ENCODE peak calls at places on chromosomes 11 and 22, in ten cellular contexts. A, G, S, U, H, V, Y, F, E and D are unnamed samples.

GRCh38 chr11:117528061-117528780 is 200.6 kb downstream of the CEP164 start:
- DNase-seq in E (no peak), U (no peak), G (no peak), A (no peak), S (no peak), Y (no peak), H (no peak), V (no peak), F (no peak), D (no peak)

GRCh38 chr11:95567685-95568084 is 221.9 kb downstream of the FAM76B start:
- DNase-seq in F (no peak), S (no peak), E (no peak), G (no peak), V (no peak), U (no peak), Y (peak; percentile 81), A (no peak), H (no peak), D (no peak)

GRCh38 chr11:58829736-58830135 is 14.8 kb downstream of the GLYATL2 start:
- DNase-seq in A (no peak), Y (peak; percentile 67), G (no peak), F (no peak), S (no peak), V (no peak), U (no peak), H (no peak), E (no peak), D (no peak)

GRCh38 chr11:88402192-88402715 is 64.7 kb upstream of the CTSC start:
- DNase-seq in V (no peak), G (no peak), F (no peak), S (no peak), A (no peak), E (no peak), Y (peak; percentile 89), H (no peak), U (no peak), D (no peak)

GRCh38 chr22:22684605-22685561 is 40.5 kb downstream of the GGTLC2 start:
- DNase-seq in H (peak; percentile 23), F (peak; percentile 67), U (no peak), V (no peak), E (no peak), S (peak; percentile 53), Y (peak; percentile 76), A (no peak), G (no peak), D (no peak)

GRCh38 chr11:2196970-2197770 is 25.6 kb upstream of the TH start:
- DNase-seq in Y (peak; percentile 46), A (peak; percentile 92), H (peak; percentile 76), G (peak; percentile 78), U (peak; percentile 57), V (peak; percentile 41), E (peak; percentile 79), S (peak; percentile 65), F (peak; percentile 82), D (peak; percentile 87)

GRCh38 chr11:32586576-32587190 is 3.1 kb downstream of the EIF3M start:
- DNase-seq in U (no peak), F (no peak), S (no peak), G (no peak), Y (no peak), A (no peak), V (no peak), E (no peak), H (no peak), D (no peak)

GRCh38 chr11:44014968-44015623 is 32.7 kb upstream of the ACCSL start:
- DNase-seq in H (peak; percentile 10), A (no peak), G (no peak), S (no peak), U (no peak), Y (peak; percentile 65), V (no peak), F (no peak), E (no peak), D (no peak)

GRCh38 chr11:27761356-27761755 is 61.1 kb upstream of the BDNF start:
- DNase-seq in H (no peak), V (no peak), G (no peak), Y (no peak), A (no peak), S (no peak), U (no peak), E (no peak), F (no peak), D (no peak)

GRCh38 chr22:25749420-25750169 is 7.6 kb downstream of the MYO18B start:
- DNase-seq in H (no peak), U (no peak), V (no peak), G (no peak), F (peak; percentile 67), A (no peak), S (no peak), E (no peak), Y (no peak), D (no peak)

GRCh38 chr11:71249301-71249700 is 3.1 kb downstream of the SHANK2 start:
- DNase-seq in S (no peak), Y (no peak), V (no peak), H (no peak), F (no peak), U (no peak), E (no peak), G (no peak), A (no peak), D (no peak)

GRCh38 chr11:117045196-117045595 is 53.0 kb downstream of the SIK3 start:
- DNase-seq in F (no peak), A (no peak), G (no peak), V (no peak), U (no peak), S (no peak), E (no peak), Y (peak; percentile 71), H (no peak), D (no peak)